ENCODE peak calls at places on chromosomes 1 and 21, in ten cellular contexts. One of them, this sample, is unnamed.

GRCh38 chr1:19610282-19610978 is 33.7 kb upstream of the NBL1 start:
- DNase-seq in right lobe of liver: no peak
- DNase-seq in spleen: no peak
- DNase-seq in heart right ventricle: no peak
- DNase-seq in astrocyte: no peak
- DNase-seq in tibial nerve: no peak
- DNase-seq in hepatocyte: no peak
- DNase-seq in pancreas: no peak
- DNase-seq in MM.1S: no peak
- DNase-seq in uterus: peak; percentile 32
- DNase-seq in this sample: no peak

GRCh38 chr1:21220815-21221214 is 44.1 kb upstream of the EIF4G3 start:
- DNase-seq in right lobe of liver: no peak
- DNase-seq in spleen: no peak
- DNase-seq in heart right ventricle: no peak
- DNase-seq in astrocyte: no peak
- DNase-seq in tibial nerve: no peak
- DNase-seq in hepatocyte: no peak
- DNase-seq in pancreas: no peak
- DNase-seq in MM.1S: no peak
- DNase-seq in uterus: no peak
- DNase-seq in this sample: no peak

GRCh38 chr1:203828002-203828401 is 32.6 kb downstream of the ZBED6 start:
- DNase-seq in right lobe of liver: no peak
- DNase-seq in spleen: no peak
- DNase-seq in heart right ventricle: no peak
- DNase-seq in astrocyte: no peak
- DNase-seq in tibial nerve: no peak
- DNase-seq in hepatocyte: no peak
- DNase-seq in pancreas: no peak
- DNase-seq in MM.1S: no peak
- DNase-seq in uterus: no peak
- DNase-seq in this sample: no peak

GRCh38 chr1:109636201-109636952 is 16.7 kb downstream of the AMPD2 start:
- DNase-seq in right lobe of liver: no peak
- DNase-seq in spleen: no peak
- DNase-seq in heart right ventricle: no peak
- DNase-seq in astrocyte: peak; percentile 53
- DNase-seq in tibial nerve: no peak
- DNase-seq in hepatocyte: no peak
- DNase-seq in pancreas: no peak
- DNase-seq in MM.1S: no peak
- DNase-seq in uterus: no peak
- DNase-seq in this sample: no peak

GRCh38 chr1:147171399-147172167 is 687 bp downstream of the PRKAB2 start:
- DNase-seq in right lobe of liver: peak; percentile 46
- DNase-seq in spleen: no peak
- DNase-seq in heart right ventricle: no peak
- DNase-seq in astrocyte: no peak
- DNase-seq in tibial nerve: no peak
- DNase-seq in hepatocyte: peak; percentile 14
- DNase-seq in pancreas: peak; percentile 14
- DNase-seq in MM.1S: peak; percentile 45
- DNase-seq in uterus: no peak
- DNase-seq in this sample: no peak

GRCh38 chr1:115755436-115756370 is 12.8 kb downstream of the CASQ2 start:
- DNase-seq in right lobe of liver: no peak
- DNase-seq in spleen: no peak
- DNase-seq in heart right ventricle: no peak
- DNase-seq in astrocyte: no peak
- DNase-seq in tibial nerve: no peak
- DNase-seq in hepatocyte: no peak
- DNase-seq in pancreas: no peak
- DNase-seq in MM.1S: no peak
- DNase-seq in uterus: no peak
- DNase-seq in this sample: no peak

GRCh38 chr21:24160528-24160927 is 1446.8 kb downstream of the MRPL39 start:
- DNase-seq in right lobe of liver: no peak
- DNase-seq in spleen: no peak
- DNase-seq in heart right ventricle: no peak
- DNase-seq in astrocyte: no peak
- DNase-seq in tibial nerve: no peak
- DNase-seq in hepatocyte: no peak
- DNase-seq in pancreas: no peak
- DNase-seq in MM.1S: no peak
- DNase-seq in uterus: no peak
- DNase-seq in this sample: no peak

GRCh38 chr1:2539312-2539907 is 9.3 kb upstream of the HES5 start:
- DNase-seq in right lobe of liver: no peak
- DNase-seq in spleen: no peak
- DNase-seq in heart right ventricle: no peak
- DNase-seq in astrocyte: no peak
- DNase-seq in tibial nerve: no peak
- DNase-seq in hepatocyte: no peak
- DNase-seq in pancreas: no peak
- DNase-seq in MM.1S: no peak
- DNase-seq in uterus: no peak
- DNase-seq in this sample: no peak

GRCh38 chr21:45590726-45591618 is 48.7 kb upstream of the SLC19A1 start:
- DNase-seq in right lobe of liver: peak; percentile 6
- DNase-seq in spleen: peak; percentile 88
- DNase-seq in heart right ventricle: peak; percentile 47
- DNase-seq in astrocyte: no peak
- DNase-seq in tibial nerve: no peak
- DNase-seq in hepatocyte: no peak
- DNase-seq in pancreas: no peak
- DNase-seq in MM.1S: no peak
- DNase-seq in uterus: no peak
- DNase-seq in this sample: no peak

GRCh38 chr1:3213730-3214129 is 144.7 kb downstream of the PRDM16 start:
- DNase-seq in right lobe of liver: no peak
- DNase-seq in spleen: no peak
- DNase-seq in heart right ventricle: no peak
- DNase-seq in astrocyte: no peak
- DNase-seq in tibial nerve: no peak
- DNase-seq in hepatocyte: peak; percentile 37
- DNase-seq in pancreas: peak; percentile 58
- DNase-seq in MM.1S: no peak
- DNase-seq in uterus: no peak
- DNase-seq in this sample: no peak

GRCh38 chr1:29055160-29055559 is 68.5 kb downstream of the TMEM200B start:
- DNase-seq in right lobe of liver: no peak
- DNase-seq in spleen: no peak
- DNase-seq in heart right ventricle: no peak
- DNase-seq in astrocyte: peak; percentile 13
- DNase-seq in tibial nerve: no peak
- DNase-seq in hepatocyte: no peak
- DNase-seq in pancreas: no peak
- DNase-seq in MM.1S: no peak
- DNase-seq in uterus: no peak
- DNase-seq in this sample: no peak

GRCh38 chr1:53733975-53734649 is 4.9 kb downstream of the GLIS1 start:
- DNase-seq in right lobe of liver: no peak
- DNase-seq in spleen: no peak
- DNase-seq in heart right ventricle: no peak
- DNase-seq in astrocyte: peak; percentile 87
- DNase-seq in tibial nerve: no peak
- DNase-seq in hepatocyte: no peak
- DNase-seq in pancreas: no peak
- DNase-seq in MM.1S: no peak
- DNase-seq in uterus: no peak
- DNase-seq in this sample: no peak

DNA sequence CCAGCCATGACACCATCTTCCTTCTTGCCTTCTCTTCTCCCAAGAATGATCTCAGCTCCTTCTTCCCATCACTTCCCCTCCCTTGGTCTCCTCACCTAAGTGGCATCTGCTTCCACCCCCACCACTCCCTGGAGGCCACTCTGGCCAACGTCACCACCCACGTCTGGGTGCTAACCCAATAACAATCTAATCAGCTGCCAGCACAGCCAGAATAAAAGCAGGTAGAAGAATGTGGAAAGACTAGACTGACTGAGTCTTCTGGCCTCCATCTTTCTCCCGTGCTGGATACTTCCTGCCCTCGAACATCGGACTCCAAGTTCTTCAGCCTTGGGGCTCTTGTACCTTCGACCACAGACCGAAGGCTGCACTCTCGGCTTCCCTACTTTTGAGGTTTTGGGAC is 245.3 kb upstream of the CSF3R start:
- DNase-seq in right lobe of liver: no peak
- DNase-seq in spleen: no peak
- DNase-seq in heart right ventricle: no peak
- DNase-seq in astrocyte: no peak
- DNase-seq in tibial nerve: no peak
- DNase-seq in hepatocyte: no peak
- DNase-seq in pancreas: no peak
- DNase-seq in MM.1S: no peak
- DNase-seq in uterus: no peak
- DNase-seq in this sample: no peak
- H3K9me3 ChIP-seq in right lobe of liver: no peaks in the 10 kb centered on the region
- H3K9me3 ChIP-seq in spleen: no peaks in the 10 kb centered on the region
- H3K9me3 ChIP-seq in heart right ventricle: no peaks in the 10 kb centered on the region
- H3K9me3 ChIP-seq in astrocyte: no peaks in the 10 kb centered on the region
- H3K9me3 ChIP-seq in tibial nerve: no peaks in the 10 kb centered on the region
- H3K9me3 ChIP-seq in hepatocyte: no peaks in the 10 kb centered on the region
- H3K9me3 ChIP-seq in pancreas: no peaks in the 10 kb centered on the region
- H3K9me3 ChIP-seq in MM.1S: no peaks in the 10 kb centered on the region
- H3K9me3 ChIP-seq in uterus: no peaks in the 10 kb centered on the region
- H3K9me3 ChIP-seq in this sample: no peaks in the 10 kb centered on the region

DNA sequence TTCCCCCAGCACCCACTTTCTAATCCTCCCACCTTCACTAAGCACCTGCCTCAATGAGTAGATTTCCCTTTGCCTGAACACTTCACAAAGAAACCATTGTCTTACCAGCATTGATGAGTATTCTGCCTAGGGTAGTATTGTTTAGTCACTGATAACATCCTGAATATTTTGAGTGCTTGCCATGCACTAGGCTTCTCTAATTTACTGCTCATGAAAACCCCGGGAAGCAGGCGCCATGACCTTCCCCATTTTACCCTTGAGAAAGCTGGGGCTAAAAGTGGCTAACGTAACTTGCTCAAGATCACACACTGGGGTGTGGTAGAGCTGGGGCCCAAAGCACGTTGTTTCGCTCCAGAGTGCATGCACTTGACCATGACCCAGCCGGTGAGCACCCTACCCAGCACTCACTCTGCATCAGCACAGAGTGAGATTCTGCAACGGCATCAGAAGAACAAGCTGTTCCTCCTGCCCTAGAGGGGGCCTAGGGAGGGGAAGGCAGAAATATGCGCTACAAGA is 10.6 kb upstream of the F3 start:
- DNase-seq in right lobe of liver: no peak
- DNase-seq in spleen: no peak
- DNase-seq in heart right ventricle: no peak
- DNase-seq in astrocyte: peak; percentile 22
- DNase-seq in tibial nerve: no peak
- DNase-seq in hepatocyte: no peak
- DNase-seq in pancreas: no peak
- DNase-seq in MM.1S: no peak
- DNase-seq in uterus: no peak
- DNase-seq in this sample: no peak
- TF ChIP-seq CTCF in right lobe of liver: no peak
- TF ChIP-seq CTCF in spleen: no peak
- TF ChIP-seq CTCF in heart right ventricle: no peak
- TF ChIP-seq CTCF in astrocyte: no peak
- TF ChIP-seq CTCF in tibial nerve: no peak
- TF ChIP-seq CTCF in hepatocyte: no peak
- TF ChIP-seq CTCF in pancreas: no peak
- TF ChIP-seq CTCF in MM.1S: no peak
- TF ChIP-seq CTCF in uterus: no peak
- TF ChIP-seq CTCF in this sample: no peak

GRCh38 chr21:36658926-36659325 is 40.0 kb upstream of the SIM2 start:
- DNase-seq in right lobe of liver: no peak
- DNase-seq in spleen: no peak
- DNase-seq in heart right ventricle: no peak
- DNase-seq in astrocyte: no peak
- DNase-seq in tibial nerve: no peak
- DNase-seq in hepatocyte: no peak
- DNase-seq in pancreas: no peak
- DNase-seq in MM.1S: no peak
- DNase-seq in uterus: no peak
- DNase-seq in this sample: no peak

GRCh38 chr21:36654796-36655325 is 44.1 kb upstream of the SIM2 start:
- DNase-seq in right lobe of liver: no peak
- DNase-seq in spleen: no peak
- DNase-seq in heart right ventricle: no peak
- DNase-seq in astrocyte: no peak
- DNase-seq in tibial nerve: no peak
- DNase-seq in hepatocyte: no peak
- DNase-seq in pancreas: no peak
- DNase-seq in MM.1S: no peak
- DNase-seq in uterus: no peak
- DNase-seq in this sample: no peak

GRCh38 chr21:36654341-36654740 is 44.6 kb upstream of the SIM2 start:
- DNase-seq in right lobe of liver: no peak
- DNase-seq in spleen: no peak
- DNase-seq in heart right ventricle: no peak
- DNase-seq in astrocyte: no peak
- DNase-seq in tibial nerve: no peak
- DNase-seq in hepatocyte: no peak
- DNase-seq in pancreas: no peak
- DNase-seq in MM.1S: no peak
- DNase-seq in uterus: no peak
- DNase-seq in this sample: no peak

GRCh38 chr21:36656138-36656537 is 42.8 kb upstream of the SIM2 start:
- DNase-seq in right lobe of liver: no peak
- DNase-seq in spleen: no peak
- DNase-seq in heart right ventricle: no peak
- DNase-seq in astrocyte: no peak
- DNase-seq in tibial nerve: no peak
- DNase-seq in hepatocyte: peak; percentile 50
- DNase-seq in pancreas: peak; percentile 41
- DNase-seq in MM.1S: no peak
- DNase-seq in uterus: no peak
- DNase-seq in this sample: no peak

DNA sequence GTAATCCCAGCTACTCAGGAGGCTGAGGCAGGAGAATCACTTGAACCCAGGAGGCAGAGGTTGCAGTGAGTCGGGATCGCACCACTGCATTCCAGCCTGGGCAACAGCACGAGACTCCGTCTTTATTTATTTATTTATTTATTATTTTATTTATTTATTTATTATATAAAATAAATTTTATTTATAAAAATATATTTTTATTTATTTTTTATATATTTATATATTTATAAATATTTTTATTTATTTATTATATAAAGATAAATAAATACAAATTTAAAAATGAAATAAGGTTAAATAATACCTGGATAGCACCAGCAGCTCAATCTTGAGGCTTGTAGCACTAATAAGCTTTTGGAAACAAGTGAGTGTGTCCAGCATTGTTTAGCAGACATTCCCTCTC is 40.9 kb upstream of the SIM2 start:
- DNase-seq in right lobe of liver: no peak
- DNase-seq in spleen: no peak
- DNase-seq in heart right ventricle: no peak
- DNase-seq in astrocyte: no peak
- DNase-seq in tibial nerve: no peak
- DNase-seq in hepatocyte: no peak
- DNase-seq in pancreas: no peak
- DNase-seq in MM.1S: no peak
- DNase-seq in uterus: no peak
- DNase-seq in this sample: no peak
- H3K4me1 ChIP-seq in right lobe of liver: no peaks in the 10 kb centered on the region
- H3K4me1 ChIP-seq in spleen: no peaks in the 10 kb centered on the region
- H3K4me1 ChIP-seq in heart right ventricle: no peaks in the 10 kb centered on the region
- H3K4me1 ChIP-seq in astrocyte: no peaks in the 10 kb centered on the region
- H3K4me1 ChIP-seq in tibial nerve: no peaks in the 10 kb centered on the region
- H3K4me1 ChIP-seq in hepatocyte: no peaks in the 10 kb centered on the region
- H3K4me1 ChIP-seq in pancreas: no peaks in the 10 kb centered on the region
- H3K4me1 ChIP-seq in MM.1S: no peaks in the 10 kb centered on the region
- H3K4me1 ChIP-seq in uterus: no peaks in the 10 kb centered on the region
- H3K4me1 ChIP-seq in this sample: no peaks in the 10 kb centered on the region

GRCh38 chr21:40278345-40278744 is 411.1 kb downstream of the PCP4 start:
- DNase-seq in right lobe of liver: no peak
- DNase-seq in spleen: no peak
- DNase-seq in heart right ventricle: no peak
- DNase-seq in astrocyte: no peak
- DNase-seq in tibial nerve: no peak
- DNase-seq in hepatocyte: no peak
- DNase-seq in pancreas: no peak
- DNase-seq in MM.1S: no peak
- DNase-seq in uterus: no peak
- DNase-seq in this sample: no peak
- H3K9me3 ChIP-seq in right lobe of liver: no peaks in the 10 kb centered on the region
- H3K9me3 ChIP-seq in spleen: peaks cover 8% of the 10 kb centered on the region
- H3K9me3 ChIP-seq in heart right ventricle: peaks cover 8% of the 10 kb centered on the region
- H3K9me3 ChIP-seq in astrocyte: no peaks in the 10 kb centered on the region
- H3K9me3 ChIP-seq in tibial nerve: no peaks in the 10 kb centered on the region
- H3K9me3 ChIP-seq in hepatocyte: no peaks in the 10 kb centered on the region
- H3K9me3 ChIP-seq in pancreas: no peaks in the 10 kb centered on the region
- H3K9me3 ChIP-seq in MM.1S: no peaks in the 10 kb centered on the region
- H3K9me3 ChIP-seq in uterus: no peaks in the 10 kb centered on the region
- H3K9me3 ChIP-seq in this sample: no peaks in the 10 kb centered on the region